ENCODE peak calls at places on chromosomes 12 and 14, in four cellular contexts. Z is H9, W is H1, N is IMR-90. E is an unnamed sample.
A peak's percentile ranks its signal among the peaks of the same experiment; 100 is the strongest.

GRCh38 chr12:99057670-99058069 is 412.6 kb downstream of the APAF1 start:
- DNase-seq in Z (no peak), W (no peak), N (no peak), E (no peak)

GRCh38 chr12:68631177-68631576 is 20.5 kb downstream of the RAP1B start:
- DNase-seq in Z (no peak), W (no peak), N (peak; percentile 22), E (no peak)

GRCh38 chr14:96589577-96589976 is 87.4 kb downstream of the PAPOLA start:
- DNase-seq in Z (peak; percentile 23), W (no peak), N (no peak), E (no peak)

GRCh38 chr12:11927311-11927935 is 143.3 kb upstream of the BCL2L14 start:
- DNase-seq in Z (no peak), W (no peak), N (peak; percentile 28), E (peak; percentile 27)

GRCh38 chr12:71321130-71321529 is 118.5 kb upstream of the LGR5 start:
- DNase-seq in Z (no peak), W (no peak), N (no peak), E (no peak)

GRCh38 chr12:54229624-54230212 is 40.9 kb upstream of the SMUG1 start:
- DNase-seq in Z (no peak), W (no peak), N (peak; percentile 99), E (no peak)

GRCh38 chr12:51349026-51349425 is 2.5 kb upstream of the CELA1 start:
- DNase-seq in Z (no peak), W (no peak), N (peak; percentile 59), E (no peak)

GRCh38 chr12:66550626-66551025 is 128.2 kb downstream of the GRIP1 start:
- DNase-seq in Z (no peak), W (no peak), N (no peak), E (no peak)

GRCh38 chr12:3061129-3061857 is 15.9 kb upstream of the TSPAN9 start:
- DNase-seq in Z (no peak), W (no peak), N (peak; percentile 48), E (no peak)

GRCh38 chr12:26789731-26790644 is 43.0 kb downstream of the ITPR2 start:
- DNase-seq in Z (no peak), W (no peak), N (peak; percentile 75), E (no peak)

GRCh38 chr12:9813821-9814798 is 13.2 kb upstream of the KLRF1 start:
- DNase-seq in Z (peak; percentile 96), W (peak; percentile 70), N (peak; percentile 17), E (peak; percentile 40)

GRCh38 chr14:76926521-76927251 is 100.5 kb downstream of the LRRC74A start:
- DNase-seq in Z (no peak), W (no peak), N (peak; percentile 58), E (no peak)

GRCh38 chr12:88944403-88944802 is 364.1 kb upstream of the KITLG start:
- DNase-seq in Z (no peak), W (no peak), N (peak; percentile 60), E (no peak)

GRCh38 chr12:46660719-46661118 is 165.1 kb downstream of the SLC38A4 start:
- DNase-seq in Z (no peak), W (no peak), N (peak; percentile 61), E (no peak)

GRCh38 chr12:67592228-67593011 is 56.1 kb upstream of the DYRK2 start:
- DNase-seq in Z (no peak), W (no peak), N (peak; percentile 51), E (no peak)

GRCh38 chr14:79809849-79810612 is 401.3 kb downstream of the DIO2 start:
- DNase-seq in Z (no peak), W (no peak), N (peak; percentile 41), E (peak; percentile 8)

GRCh38 chr12:12896261-12896660 is 4.9 kb downstream of the GPRC5A start:
- DNase-seq in Z (no peak), W (no peak), N (peak; percentile 84), E (no peak)

GRCh38 chr12:78797201-78797931 is 67.2 kb upstream of the SYT1 start:
- DNase-seq in Z (no peak), W (no peak), N (peak; percentile 78), E (no peak)

GRCh38 chr14:91342243-91342760 is 75.3 kb downstream of the CCDC88C start:
- DNase-seq in Z (no peak), W (no peak), N (no peak), E (no peak)

GRCh38 chr12:4169959-4170358 is 103.6 kb upstream of the CCND2 start:
- DNase-seq in Z (no peak), W (no peak), N (no peak), E (no peak)

GRCh38 chr12:108801736-108802665 is 55.4 kb downstream of the SSH1 start:
- DNase-seq in Z (peak; percentile 96), W (peak; percentile 72), N (peak; percentile 83), E (peak; percentile 91)

GRCh38 chr12:94762259-94762942 is 112.0 kb upstream of the TMCC3 start:
- DNase-seq in Z (no peak), W (no peak), N (no peak), E (no peak)

GRCh38 chr14:23559010-23559920 is 3.2 kb downstream of the THTPA start:
- DNase-seq in Z (peak; percentile 69), W (no peak), N (peak; percentile 55), E (peak; percentile 68)

GRCh38 chr12:50248406-50248805 is 34.9 kb downstream of the LIMA1 start:
- DNase-seq in Z (no peak), W (no peak), N (no peak), E (no peak)

GRCh38 chr14:62357362-62357761 is 595.1 kb downstream of the SNAPC1 start:
- DNase-seq in Z (no peak), W (no peak), N (no peak), E (no peak)

GRCh38 chr14:104685998-104686610 is 3.3 kb upstream of the INF2 start:
- DNase-seq in Z (no peak), W (no peak), N (no peak), E (no peak)
- H3K79me1 ChIP-seq in Z (peaks cover 5% of the 10 kb centered on the region), W (peaks cover 10% of the 10 kb centered on the region), N (peaks cover 3% of the 10 kb centered on the region), E (peaks cover 12% of the 10 kb centered on the region)

GRCh38 chr12:65414526-65414925 is 136.0 kb downstream of the MSRB3 start:
- DNase-seq in Z (no peak), W (no peak), N (peak; percentile 36), E (no peak)

GRCh38 chr12:65420941-65421340 is 142.5 kb downstream of the MSRB3 start:
- DNase-seq in Z (no peak), W (no peak), N (no peak), E (no peak)

GRCh38 chr12:65415826-65416225 is 137.3 kb downstream of the MSRB3 start:
- DNase-seq in Z (no peak), W (no peak), N (peak; percentile 58), E (no peak)

GRCh38 chr12:65419284-65420072 is 141.0 kb downstream of the MSRB3 start:
- DNase-seq in Z (no peak), W (no peak), N (no peak), E (no peak)
- H4K91ac ChIP-seq in Z (no peak overlapping the region), W (no peak overlapping the region), N (no peak overlapping the region), E (no peak overlapping the region)

GRCh38 chr14:35355981-35356839 is 48.3 kb downstream of the NFKBIA start:
- DNase-seq in Z (no peak), W (no peak), N (peak; percentile 58), E (no peak)
- H3K27ac ChIP-seq in Z (no peak overlapping the region), W (no peak overlapping the region), N (no peak overlapping the region), E (no peak overlapping the region)

GRCh38 chr14:100426331-100426730 is 103.2 kb downstream of the SLC25A47 start:
- DNase-seq in Z (no peak), W (no peak), N (no peak), E (no peak)
- H3K79me1 ChIP-seq in Z (no peaks in the 10 kb centered on the region), W (no peaks in the 10 kb centered on the region), N (peaks cover 10% of the 10 kb centered on the region), E (peaks cover 4% of the 10 kb centered on the region)

DNA sequence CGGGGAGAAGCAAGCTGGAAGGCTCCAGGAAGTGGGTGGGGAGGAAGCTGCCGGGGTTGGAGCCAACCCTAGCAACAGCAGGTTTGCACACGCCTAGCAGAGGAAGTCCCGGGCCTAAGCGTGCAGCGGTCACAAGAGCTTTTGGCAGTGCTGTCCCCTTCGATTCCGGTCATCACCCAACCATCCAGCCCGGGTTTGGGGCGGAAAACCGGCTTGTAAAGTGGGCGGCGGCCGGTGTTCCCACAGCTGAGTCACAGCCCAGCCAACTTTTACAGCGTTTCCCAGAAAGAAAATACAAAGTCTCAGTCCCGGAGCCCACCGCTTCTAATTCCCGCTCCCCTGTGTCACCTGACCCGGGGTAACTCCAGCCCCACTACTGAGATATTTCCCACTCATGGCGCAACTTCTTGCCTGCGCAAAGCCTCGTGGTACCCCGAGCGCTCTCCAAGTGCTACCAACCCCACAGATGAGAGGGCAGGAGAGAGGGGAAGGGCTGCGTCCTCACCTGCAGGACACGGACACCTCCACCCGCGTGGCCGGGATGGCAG is 385 bp downstream of the CPNE8 start:
- DNase-seq in Z (peak; percentile 93), W (no peak), N (no peak), E (peak; percentile 43)
- H4K91ac ChIP-seq in Z (no peak overlapping the region), W (peak overlapping the region; percentile 85), N (no peak overlapping the region), E (peak overlapping the region; percentile 72)